ENCODE peak calls at places on chromosome 16, in ten cellular contexts. R, G, P, C, I, O, T, L, U and X are unnamed samples.

GRCh38 chr16:68469728-68470460 is 21.6 kb upstream of the SMPD3 start:
- DNase-seq in C (no peak), G (peak; percentile 35), R (no peak), T (no peak), U (no peak), O (no peak), P (no peak), L (no peak), I (no peak), X (no peak)

GRCh38 chr16:12545792-12546342 is 257.8 kb downstream of the CPPED1 start:
- DNase-seq in O (no peak), U (no peak), L (no peak), P (no peak), T (no peak), R (no peak), C (no peak), I (no peak), G (peak; percentile 61), X (no peak)

GRCh38 chr16:25817295-25817694 is 125.5 kb downstream of the HS3ST4 start:
- DNase-seq in C (no peak), R (no peak), U (no peak), P (no peak), I (no peak), O (no peak), L (no peak), G (no peak), T (no peak), X (no peak)

GRCh38 chr16:12184419-12184831 is 207.9 kb downstream of the SNX29 start:
- DNase-seq in U (no peak), L (no peak), I (no peak), C (no peak), P (no peak), G (no peak), T (no peak), O (no peak), R (no peak), X (no peak)

GRCh38 chr16:87860553-87861299 is 8.6 kb downstream of the SLC7A5 start:
- DNase-seq in L (peak; percentile 59), P (no peak), T (peak; percentile 88), G (peak; percentile 27), C (peak; percentile 88), R (peak; percentile 13), I (no peak), U (no peak), O (no peak), X (peak; percentile 9)

GRCh38 chr16:17364319-17365210 is 106.2 kb downstream of the XYLT1 start:
- DNase-seq in L (no peak), U (no peak), G (no peak), I (peak; percentile 44), O (peak; percentile 24), C (no peak), P (no peak), R (no peak), T (peak; percentile 93), X (no peak)

GRCh38 chr16:19138601-19139000 is 24.8 kb downstream of the ITPRIPL2 start:
- DNase-seq in R (no peak), L (peak; percentile 52), O (no peak), T (peak; percentile 74), P (no peak), U (no peak), I (no peak), G (no peak), C (peak; percentile 94), X (no peak)

GRCh38 chr16:50265260-50265659 is 1.1 kb upstream of the ADCY7 start:
- DNase-seq in I (no peak), R (no peak), O (no peak), L (no peak), C (peak; percentile 64), G (peak; percentile 47), T (no peak), U (no peak), P (no peak), X (no peak)

GRCh38 chr16:27369806-27370205 is 32.2 kb upstream of the IL21R start:
- DNase-seq in O (no peak), L (no peak), P (no peak), R (no peak), T (peak; percentile 45), U (no peak), G (no peak), I (no peak), C (no peak), X (no peak)